ENCODE peak calls at places on chromosomes 16 and 17, in seven cellular contexts. One of them, this sample, is unnamed. For H3K27me3, the result is how much of the 10 kb centered on the place peaks cover.

GRCh38 chr16:28497861-28498599 is 3.6 kb downstream of the APOBR start:
- DNase-seq in heart right ventricle: no peak
- DNase-seq in body of pancreas: no peak
- DNase-seq in psoas muscle: no peak
- DNase-seq in naive thymus-derived CD4-positive, alpha-beta T cell: no peak
- DNase-seq in osteoblast: peak
- DNase-seq in aorta: no peak
- DNase-seq in this sample: peak

GRCh38 chr17:34472363-34472762 is 107.0 kb upstream of the TMEM132E start:
- DNase-seq in heart right ventricle: no peak
- DNase-seq in body of pancreas: no peak
- DNase-seq in psoas muscle: no peak
- DNase-seq in naive thymus-derived CD4-positive, alpha-beta T cell: no peak
- DNase-seq in osteoblast: no peak
- DNase-seq in aorta: no peak
- DNase-seq in this sample: no peak

GRCh38 chr16:88651276-88651988 is 579 bp upstream of the CYBA start:
- DNase-seq in heart right ventricle: peak
- DNase-seq in body of pancreas: peak
- DNase-seq in psoas muscle: peak
- DNase-seq in naive thymus-derived CD4-positive, alpha-beta T cell: peak
- DNase-seq in osteoblast: peak
- DNase-seq in aorta: peak
- DNase-seq in this sample: no peak

GRCh38 chr16:83714286-83714685 is 93.5 kb upstream of the HSBP1 start:
- DNase-seq in heart right ventricle: no peak
- DNase-seq in body of pancreas: no peak
- DNase-seq in psoas muscle: no peak
- DNase-seq in naive thymus-derived CD4-positive, alpha-beta T cell: no peak
- DNase-seq in osteoblast: no peak
- DNase-seq in aorta: no peak
- DNase-seq in this sample: no peak

GRCh38 chr16:68642436-68643064 is 2.6 kb upstream of the CDH3 start:
- DNase-seq in heart right ventricle: no peak
- DNase-seq in body of pancreas: no peak
- DNase-seq in psoas muscle: no peak
- DNase-seq in naive thymus-derived CD4-positive, alpha-beta T cell: no peak
- DNase-seq in osteoblast: peak
- DNase-seq in aorta: no peak
- DNase-seq in this sample: peak

GRCh38 chr16:72722552-72722951 is 325.4 kb downstream of the ZFHX3 start:
- DNase-seq in heart right ventricle: no peak
- DNase-seq in body of pancreas: no peak
- DNase-seq in psoas muscle: no peak
- DNase-seq in naive thymus-derived CD4-positive, alpha-beta T cell: no peak
- DNase-seq in osteoblast: no peak
- DNase-seq in aorta: no peak
- DNase-seq in this sample: peak

GRCh38 chr17:17849147-17849820 is 12.5 kb upstream of the SREBF1 start:
- DNase-seq in heart right ventricle: peak
- DNase-seq in body of pancreas: peak
- DNase-seq in psoas muscle: peak
- DNase-seq in naive thymus-derived CD4-positive, alpha-beta T cell: peak
- DNase-seq in osteoblast: peak
- DNase-seq in aorta: peak
- DNase-seq in this sample: no peak

GRCh38 chr17:39173539-39174274 is 7.7 kb upstream of the ARL5C start:
- DNase-seq in heart right ventricle: no peak
- DNase-seq in body of pancreas: no peak
- DNase-seq in psoas muscle: no peak
- DNase-seq in naive thymus-derived CD4-positive, alpha-beta T cell: no peak
- DNase-seq in osteoblast: peak
- DNase-seq in aorta: no peak
- DNase-seq in this sample: no peak

GRCh38 chr16:19329932-19330331 is 44.4 kb downstream of the CLEC19A start:
- DNase-seq in heart right ventricle: no peak
- DNase-seq in body of pancreas: no peak
- DNase-seq in psoas muscle: no peak
- DNase-seq in naive thymus-derived CD4-positive, alpha-beta T cell: no peak
- DNase-seq in osteoblast: no peak
- DNase-seq in aorta: no peak
- DNase-seq in this sample: no peak

GRCh38 chr17:56499799-56500388 is 93.6 kb upstream of the NOG start:
- DNase-seq in heart right ventricle: no peak
- DNase-seq in body of pancreas: peak
- DNase-seq in psoas muscle: no peak
- DNase-seq in naive thymus-derived CD4-positive, alpha-beta T cell: peak
- DNase-seq in osteoblast: no peak
- DNase-seq in aorta: no peak
- DNase-seq in this sample: no peak

GRCh38 chr16:3086596-3087242 is 12.4 kb downstream of the ZSCAN10 start:
- DNase-seq in heart right ventricle: no peak
- DNase-seq in body of pancreas: no peak
- DNase-seq in psoas muscle: no peak
- DNase-seq in naive thymus-derived CD4-positive, alpha-beta T cell: no peak
- DNase-seq in osteoblast: no peak
- DNase-seq in aorta: no peak
- DNase-seq in this sample: peak
- H3K4me3 ChIP-seq in heart right ventricle: peak
- H3K4me3 ChIP-seq in body of pancreas: no peak
- H3K4me3 ChIP-seq in psoas muscle: peak
- H3K4me3 ChIP-seq in naive thymus-derived CD4-positive, alpha-beta T cell: no peak
- H3K4me3 ChIP-seq in osteoblast: no peak
- H3K4me3 ChIP-seq in aorta: no peak
- H3K4me3 ChIP-seq in this sample: no peak

GRCh38 chr17:9212376-9213310 is 191.3 kb downstream of the NTN1 start:
- DNase-seq in heart right ventricle: no peak
- DNase-seq in body of pancreas: no peak
- DNase-seq in psoas muscle: no peak
- DNase-seq in naive thymus-derived CD4-positive, alpha-beta T cell: no peak
- DNase-seq in osteoblast: peak
- DNase-seq in aorta: no peak
- DNase-seq in this sample: peak
- H3K27me3 ChIP-seq in heart right ventricle: under half
- H3K27me3 ChIP-seq in body of pancreas: under half
- H3K27me3 ChIP-seq in psoas muscle: under half
- H3K27me3 ChIP-seq in naive thymus-derived CD4-positive, alpha-beta T cell: under half
- H3K27me3 ChIP-seq in osteoblast: under half
- H3K27me3 ChIP-seq in aorta: under half
- H3K27me3 ChIP-seq in this sample: under half

GRCh38 chr17:21252289-21252874 is 828 bp downstream of the NATD1 start:
- DNase-seq in heart right ventricle: no peak
- DNase-seq in body of pancreas: no peak
- DNase-seq in psoas muscle: no peak
- DNase-seq in naive thymus-derived CD4-positive, alpha-beta T cell: no peak
- DNase-seq in osteoblast: peak
- DNase-seq in aorta: peak
- DNase-seq in this sample: no peak

GRCh38 chr17:21251611-21252010 is 1.6 kb downstream of the NATD1 start:
- DNase-seq in heart right ventricle: no peak
- DNase-seq in body of pancreas: no peak
- DNase-seq in psoas muscle: no peak
- DNase-seq in naive thymus-derived CD4-positive, alpha-beta T cell: no peak
- DNase-seq in osteoblast: peak
- DNase-seq in aorta: no peak
- DNase-seq in this sample: peak

GRCh38 chr17:21253646-21254441 is 634 bp upstream of the NATD1 start:
- DNase-seq in heart right ventricle: no peak
- DNase-seq in body of pancreas: no peak
- DNase-seq in psoas muscle: no peak
- DNase-seq in naive thymus-derived CD4-positive, alpha-beta T cell: no peak
- DNase-seq in osteoblast: peak
- DNase-seq in aorta: no peak
- DNase-seq in this sample: peak

GRCh38 chr17:21250719-21251305 is 2.4 kb downstream of the NATD1 start:
- DNase-seq in heart right ventricle: no peak
- DNase-seq in body of pancreas: no peak
- DNase-seq in psoas muscle: no peak
- DNase-seq in naive thymus-derived CD4-positive, alpha-beta T cell: no peak
- DNase-seq in osteoblast: peak
- DNase-seq in aorta: no peak
- DNase-seq in this sample: no peak

DNA sequence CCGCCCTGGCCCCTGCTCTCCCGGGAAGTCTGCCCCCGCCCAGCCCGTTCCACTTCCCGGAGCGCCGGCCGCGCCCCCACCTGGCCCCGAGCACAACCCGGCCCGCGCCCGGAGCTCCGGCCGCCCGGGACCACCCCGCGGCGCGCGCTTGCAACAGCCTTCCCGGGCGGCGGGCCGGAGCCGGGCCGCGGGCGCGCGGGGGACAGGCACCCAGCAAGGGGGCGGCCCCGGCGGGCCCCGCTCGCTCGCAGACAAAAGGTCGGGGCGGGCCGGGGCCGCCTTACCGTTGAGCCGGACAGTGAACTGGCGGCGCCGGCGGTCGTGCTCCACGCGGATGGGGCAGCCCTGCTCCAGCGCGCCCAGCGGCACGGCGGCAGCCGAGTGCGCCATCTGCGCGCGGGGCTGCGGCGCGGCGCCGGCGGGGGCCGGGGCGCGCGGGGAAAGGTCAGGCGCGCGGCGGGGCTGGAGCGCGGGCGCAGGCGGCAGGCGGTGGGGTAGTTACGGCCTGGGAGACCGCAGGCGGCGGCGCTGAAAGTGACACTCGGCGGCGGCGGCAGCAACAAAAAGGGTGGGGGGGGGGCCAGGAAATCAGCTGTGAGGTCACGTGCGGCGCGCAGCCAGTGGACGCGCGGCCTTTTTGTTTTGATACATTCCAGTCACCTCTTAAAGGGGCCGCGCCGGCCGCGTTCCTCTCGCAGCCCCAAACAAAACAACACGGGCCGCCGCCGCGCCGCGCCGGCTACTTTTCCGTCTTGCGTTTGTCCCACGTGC is at the start of gene NATD1:
- DNase-seq in heart right ventricle: peak
- DNase-seq in body of pancreas: peak
- DNase-seq in psoas muscle: peak
- DNase-seq in naive thymus-derived CD4-positive, alpha-beta T cell: peak
- DNase-seq in osteoblast: peak
- DNase-seq in aorta: peak
- DNase-seq in this sample: peak
- H3K4me3 ChIP-seq in heart right ventricle: peak
- H3K4me3 ChIP-seq in body of pancreas: no peak
- H3K4me3 ChIP-seq in psoas muscle: peak
- H3K4me3 ChIP-seq in naive thymus-derived CD4-positive, alpha-beta T cell: peak
- H3K4me3 ChIP-seq in osteoblast: peak
- H3K4me3 ChIP-seq in aorta: peak
- H3K4me3 ChIP-seq in this sample: peak

GRCh38 chr17:75271955-75272847 is 1.2 kb upstream of the MIF4GD start:
- DNase-seq in heart right ventricle: peak
- DNase-seq in body of pancreas: no peak
- DNase-seq in psoas muscle: peak
- DNase-seq in naive thymus-derived CD4-positive, alpha-beta T cell: peak
- DNase-seq in osteoblast: peak
- DNase-seq in aorta: peak
- DNase-seq in this sample: peak

GRCh38 chr17:75272848-75273184 is 1.8 kb upstream of the MIF4GD start:
- DNase-seq in heart right ventricle: no peak
- DNase-seq in body of pancreas: no peak
- DNase-seq in psoas muscle: no peak
- DNase-seq in naive thymus-derived CD4-positive, alpha-beta T cell: no peak
- DNase-seq in osteoblast: no peak
- DNase-seq in aorta: no peak
- DNase-seq in this sample: no peak

GRCh38 chr17:75270966-75271232 is at the start of gene MIF4GD:
- DNase-seq in heart right ventricle: no peak
- DNase-seq in body of pancreas: no peak
- DNase-seq in psoas muscle: no peak
- DNase-seq in naive thymus-derived CD4-positive, alpha-beta T cell: no peak
- DNase-seq in osteoblast: no peak
- DNase-seq in aorta: no peak
- DNase-seq in this sample: no peak

GRCh38 chr17:75270218-75270965 is 639 bp downstream of the MIF4GD start:
- DNase-seq in heart right ventricle: peak
- DNase-seq in body of pancreas: peak
- DNase-seq in psoas muscle: peak
- DNase-seq in naive thymus-derived CD4-positive, alpha-beta T cell: peak
- DNase-seq in osteoblast: peak
- DNase-seq in aorta: peak
- DNase-seq in this sample: peak

GRCh38 chr17:75271233-75271954 is 363 bp upstream of the MIF4GD start:
- DNase-seq in heart right ventricle: peak
- DNase-seq in body of pancreas: peak
- DNase-seq in psoas muscle: peak
- DNase-seq in naive thymus-derived CD4-positive, alpha-beta T cell: peak
- DNase-seq in osteoblast: peak
- DNase-seq in aorta: peak
- DNase-seq in this sample: peak
- H3K27me3 ChIP-seq in heart right ventricle: under half
- H3K27me3 ChIP-seq in body of pancreas: under half
- H3K27me3 ChIP-seq in psoas muscle: under half
- H3K27me3 ChIP-seq in naive thymus-derived CD4-positive, alpha-beta T cell: under half
- H3K27me3 ChIP-seq in osteoblast: under half
- H3K27me3 ChIP-seq in aorta: under half
- H3K27me3 ChIP-seq in this sample: under half

GRCh38 chr16:77836801-77837200 is 48.4 kb downstream of the VAT1L start:
- DNase-seq in heart right ventricle: no peak
- DNase-seq in body of pancreas: no peak
- DNase-seq in psoas muscle: no peak
- DNase-seq in naive thymus-derived CD4-positive, alpha-beta T cell: no peak
- DNase-seq in osteoblast: no peak
- DNase-seq in aorta: no peak
- DNase-seq in this sample: no peak

GRCh38 chr16:77835111-77835510 is 46.7 kb downstream of the VAT1L start:
- DNase-seq in heart right ventricle: no peak
- DNase-seq in body of pancreas: no peak
- DNase-seq in psoas muscle: no peak
- DNase-seq in naive thymus-derived CD4-positive, alpha-beta T cell: no peak
- DNase-seq in osteoblast: no peak
- DNase-seq in aorta: no peak
- DNase-seq in this sample: no peak

GRCh38 chr16:77834600-77834963 is 46.2 kb downstream of the VAT1L start:
- DNase-seq in heart right ventricle: no peak
- DNase-seq in body of pancreas: no peak
- DNase-seq in psoas muscle: no peak
- DNase-seq in naive thymus-derived CD4-positive, alpha-beta T cell: no peak
- DNase-seq in osteoblast: no peak
- DNase-seq in aorta: no peak
- DNase-seq in this sample: no peak

GRCh38 chr16:77838597-77839255 is 50.4 kb downstream of the VAT1L start:
- DNase-seq in heart right ventricle: no peak
- DNase-seq in body of pancreas: no peak
- DNase-seq in psoas muscle: no peak
- DNase-seq in naive thymus-derived CD4-positive, alpha-beta T cell: no peak
- DNase-seq in osteoblast: no peak
- DNase-seq in aorta: no peak
- DNase-seq in this sample: no peak

GRCh38 chr16:77833906-77834599 is 45.7 kb downstream of the VAT1L start:
- DNase-seq in heart right ventricle: no peak
- DNase-seq in body of pancreas: no peak
- DNase-seq in psoas muscle: no peak
- DNase-seq in naive thymus-derived CD4-positive, alpha-beta T cell: no peak
- DNase-seq in osteoblast: no peak
- DNase-seq in aorta: no peak
- DNase-seq in this sample: peak
- H3K4me3 ChIP-seq in heart right ventricle: no peak
- H3K4me3 ChIP-seq in body of pancreas: no peak
- H3K4me3 ChIP-seq in psoas muscle: no peak
- H3K4me3 ChIP-seq in naive thymus-derived CD4-positive, alpha-beta T cell: no peak
- H3K4me3 ChIP-seq in osteoblast: no peak
- H3K4me3 ChIP-seq in aorta: no peak
- H3K4me3 ChIP-seq in this sample: no peak